ENCODE peak calls at places on chromosome 22, in eight cellular contexts. F is left ventricle myocardium superior; S is stimulated activated CD4-positive, alpha-beta T cell treated with anti-CD3 and anti-CD28 coated beads, Interleukin-12 subunit alpha, Interleukin-12 subunit beta, amount 100 ng/mL, for 48 hours; G is NB4; E is kidney; J is nucleus accumbens; O is GM03348; D is HS-27A. W is an unnamed sample.

GRCh38 chr22:37659897-37660708 is 1.6 kb downstream of the PDXP start:
- DNase-seq in J (no peak), S (no peak), D (no peak), O (no peak), E (no peak), F (no peak), G (peak), W (no peak)

GRCh38 chr22:39171623-39172264 is 19.3 kb upstream of the CBX7 start:
- DNase-seq in J (no peak), O (no peak), F (no peak), G (no peak), E (no peak), D (no peak), S (no peak), W (no peak)

GRCh38 chr22:23219787-23220484 is 39.6 kb downstream of the BCR start:
- DNase-seq in F (peak), S (peak), O (peak), D (no peak), E (peak), J (no peak), G (peak), W (peak)

GRCh38 chr22:18048041-18048440 is 23.7 kb upstream of the MICAL3 start:
- DNase-seq in D (no peak), J (no peak), S (no peak), O (no peak), E (no peak), F (no peak), G (no peak), W (no peak)

GRCh38 chr22:46052801-46053562 is 76.0 kb upstream of the WNT7B start:
- DNase-seq in F (peak), G (no peak), E (peak), S (no peak), O (peak), J (peak), D (no peak), W (peak)

GRCh38 chr22:46764140-46764680 is 1.8 kb downstream of the TBC1D22A start:
- DNase-seq in E (no peak), J (no peak), G (no peak), F (no peak), O (no peak), S (no peak), D (no peak), W (no peak)

GRCh38 chr22:32577591-32577990 is 103.0 kb downstream of the FBXO7 start:
- DNase-seq in F (no peak), E (no peak), S (no peak), J (no peak), G (no peak), D (no peak), O (no peak), W (no peak)

GRCh38 chr22:24302591-24302990 is 32.0 kb downstream of the SPECC1L start:
- DNase-seq in S (no peak), G (no peak), E (no peak), D (no peak), O (no peak), F (no peak), J (no peak), W (no peak)

GRCh38 chr22:46754110-46754799 is 8.2 kb upstream of the TBC1D22A start:
- DNase-seq in S (no peak), D (peak), O (peak), F (peak), J (no peak), G (peak), E (peak), W (no peak)

GRCh38 chr22:41758231-41758630 is 42.2 kb upstream of the CCDC134 start:
- DNase-seq in D (no peak), F (no peak), J (no peak), E (no peak), O (no peak), G (no peak), S (no peak), W (no peak)

GRCh38 chr22:39252461-39253391 is 7.9 kb upstream of the PDGFB start:
- DNase-seq in O (no peak), F (no peak), D (no peak), G (no peak), J (no peak), E (no peak), S (no peak), W (no peak)

GRCh38 chr22:28103596-28103995 is 184.5 kb upstream of the PITPNB start:
- DNase-seq in O (peak), D (no peak), G (no peak), S (no peak), F (no peak), E (no peak), J (no peak), W (no peak)